ENCODE peak calls at places on chromosome 15, in five cellular contexts. Z is IMR-90, A is H9, N is mesenchymal stem cell, U is H1. D is an unnamed sample.

GRCh38 chr15:74962671-74963070 is 6.1 kb upstream of the RPP25 start:
- DNase-seq in Z (no peak), A (no peak), N (no peak), U (no peak), D (no peak)

GRCh38 chr15:85750319-85750806 is 44.4 kb downstream of the KLHL25 start:
- DNase-seq in Z (peak; percentile 8), A (peak; percentile 40), N (no peak), U (no peak), D (peak; percentile 32)

GRCh38 chr15:41557673-41558399 is 1.2 kb upstream of the TYRO3 start:
- DNase-seq in Z (peak; percentile 67), A (peak; percentile 89), N (peak; percentile 92), U (peak; percentile 86), D (peak; percentile 99)

GRCh38 chr15:71940004-71940588 is 129.7 kb downstream of the NR2E3 start:
- DNase-seq in Z (peak; percentile 9), A (no peak), N (no peak), U (no peak), D (no peak)

GRCh38 chr15:52427804-52428203 is 100.9 kb downstream of the MYO5A start:
- DNase-seq in Z (peak; percentile 86), A (no peak), N (peak; percentile 54), U (no peak), D (peak; percentile 26)

GRCh38 chr15:59388670-59389069 is 16.0 kb upstream of the MYO1E start:
- DNase-seq in Z (peak; percentile 70), A (no peak), N (peak; percentile 58), U (no peak), D (no peak)

GRCh38 chr15:86231864-86232801 is 152.5 kb downstream of the AGBL1 start:
- DNase-seq in Z (no peak), A (peak; percentile 72), N (peak; percentile 52), U (no peak), D (peak; percentile 75)

GRCh38 chr15:40291088-40291574 is 8.3 kb upstream of the ANKRD63 start:
- DNase-seq in Z (peak; percentile 49), A (peak; percentile 71), N (peak; percentile 71), U (no peak), D (peak; percentile 71)

GRCh38 chr15:35737521-35737920 is 191.6 kb upstream of the DPH6 start:
- DNase-seq in Z (peak; percentile 33), A (no peak), N (no peak), U (no peak), D (no peak)

GRCh38 chr15:71397377-71397776 is 282.1 kb downstream of the THSD4 start:
- DNase-seq in Z (peak; percentile 36), A (no peak), N (no peak), U (no peak), D (no peak)

GRCh38 chr15:71237456-71238188 is 122.4 kb downstream of the THSD4 start:
- DNase-seq in Z (peak; percentile 96), A (no peak), N (peak; percentile 93), U (no peak), D (peak; percentile 27)

GRCh38 chr15:90161946-90162345 is 39.2 kb upstream of the SEMA4B start:
- DNase-seq in Z (no peak), A (no peak), N (no peak), U (no peak), D (no peak)

GRCh38 chr15:98754283-98755022 is 106.1 kb downstream of the IGF1R start:
- DNase-seq in Z (peak; percentile 41), A (no peak), N (peak; percentile 57), U (no peak), D (peak; percentile 55)

GRCh38 chr15:31312220-31312619 is 14.4 kb upstream of the KLF13 start:
- DNase-seq in Z (no peak), A (peak; percentile 18), N (no peak), U (no peak), D (no peak)

GRCh38 chr15:25883860-25884259 is 20.7 kb upstream of the ATP10A start:
- DNase-seq in Z (peak; percentile 95), A (no peak), N (no peak), U (no peak), D (no peak)

GRCh38 chr15:83422541-83422940 is 24.6 kb upstream of the SH3GL3 start:
- DNase-seq in Z (no peak), A (no peak), N (no peak), U (no peak), D (no peak)

GRCh38 chr15:40409366-40409765 is 3.8 kb downstream of the IVD start:
- DNase-seq in Z (no peak), A (no peak), N (no peak), U (no peak), D (no peak)

GRCh38 chr15:40845511-40846284 is 1.9 kb downstream of the SPINT1 start:
- DNase-seq in Z (no peak), A (peak; percentile 63), N (no peak), U (no peak), D (peak; percentile 89)

GRCh38 chr15:82849556-82850241 is 40.3 kb downstream of the WHAMM start:
- DNase-seq in Z (peak; percentile 74), A (peak; percentile 95), N (peak; percentile 75), U (peak; percentile 81), D (peak; percentile 98)

GRCh38 chr15:57914350-57915055 is 151.0 kb downstream of the ALDH1A2 start:
- DNase-seq in Z (no peak), A (no peak), N (no peak), U (no peak), D (no peak)

GRCh38 chr15:71844916-71845315 is 34.6 kb downstream of the NR2E3 start:
- DNase-seq in Z (no peak), A (no peak), N (no peak), U (no peak), D (no peak)

GRCh38 chr15:63979227-63979793 is 67.0 kb downstream of the DAPK2 start:
- DNase-seq in Z (no peak), A (peak; percentile 12), N (no peak), U (no peak), D (no peak)

DNA sequence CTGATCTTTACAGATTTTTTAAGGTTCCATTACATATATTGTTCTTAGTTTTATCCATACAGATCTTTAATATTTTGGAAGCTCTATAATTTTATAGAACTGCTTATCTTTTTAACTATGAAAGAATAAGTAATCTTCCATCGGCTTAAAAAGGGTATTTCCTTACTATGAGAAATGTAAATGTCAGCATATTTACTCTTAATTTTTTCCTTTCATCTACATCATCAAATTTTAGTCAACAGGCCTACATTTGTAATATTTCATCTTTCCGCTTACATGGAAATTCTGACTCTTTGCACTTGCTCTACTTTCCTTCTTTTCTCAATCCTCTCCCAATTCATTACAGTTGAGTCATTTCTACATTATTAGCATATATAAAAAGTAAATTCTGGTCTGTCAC is 111.3 kb upstream of the GOLGA6L6 start:
- DNase-seq in Z (no peak), A (no peak), N (no peak), U (no peak), D (no peak)
- H2BK15ac ChIP-seq in Z (no peak overlapping the region), A (no peak overlapping the region), N (no peak overlapping the region), U (no peak overlapping the region), D (no peak overlapping the region)

DNA sequence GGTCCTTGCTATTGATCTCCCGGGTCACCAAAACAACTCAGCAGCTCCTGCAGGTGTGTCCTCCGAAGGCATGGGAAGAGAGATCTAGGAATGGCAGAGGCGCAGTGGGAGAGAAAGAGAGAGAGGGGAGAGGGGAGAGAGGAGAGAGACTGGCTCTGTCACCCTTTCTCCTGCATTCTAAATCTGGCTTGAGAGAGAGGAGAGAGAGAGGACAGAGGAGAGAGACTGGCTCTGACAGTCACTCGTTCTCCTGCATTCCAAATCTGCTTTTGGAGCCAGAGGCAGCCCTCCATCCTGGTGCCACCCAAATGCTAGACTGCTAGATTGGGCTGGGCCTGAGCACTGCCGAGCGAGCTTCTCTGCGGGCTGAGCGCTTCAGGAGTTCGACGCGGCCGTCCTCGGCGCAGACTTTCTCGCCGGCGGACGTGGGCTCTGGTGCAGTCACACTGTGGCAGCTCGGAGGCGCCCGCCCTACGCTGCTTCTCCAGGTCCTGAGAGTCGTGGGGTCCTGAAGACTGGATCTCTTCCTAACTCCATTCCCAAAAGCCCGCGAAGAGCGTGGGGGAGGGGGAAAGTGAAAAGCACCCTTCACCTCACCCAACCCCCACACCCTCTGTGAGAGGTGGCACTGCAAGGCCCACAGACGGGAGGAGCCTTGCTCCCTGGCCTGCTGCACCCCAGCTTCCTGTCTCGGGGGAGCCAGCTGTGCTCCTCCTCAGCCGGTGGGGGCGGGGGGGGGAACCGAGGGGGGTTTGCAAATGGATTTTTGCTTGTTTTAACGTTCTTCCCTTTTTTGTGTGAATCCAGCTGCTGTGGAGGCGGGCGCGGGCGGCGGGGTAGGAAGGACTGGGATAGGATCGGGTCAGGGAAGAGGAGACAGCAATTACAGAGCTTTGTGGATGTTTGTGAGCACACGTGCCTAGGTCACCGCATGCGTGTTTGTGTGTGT is 222.3 kb downstream of the MEIS2 start:
- DNase-seq in Z (no peak), A (no peak), N (peak; percentile 4), U (no peak), D (peak; percentile 70)
- H3K9ac ChIP-seq in Z (no peak overlapping the region), A (no peak overlapping the region), N (no peak overlapping the region), U (no peak overlapping the region), D (peak overlapping the region; percentile 39)

GRCh38 chr15:101610628-101611000 is 41.6 kb downstream of the TM2D3 start:
- DNase-seq in Z (no peak), A (no peak), N (no peak), U (no peak), D (no peak)

GRCh38 chr15:101608182-101608581 is 44.0 kb downstream of the TM2D3 start:
- DNase-seq in Z (no peak), A (no peak), N (no peak), U (no peak), D (peak; percentile 49)

GRCh38 chr15:101611007-101611406 is 41.2 kb downstream of the TM2D3 start:
- DNase-seq in Z (no peak), A (no peak), N (no peak), U (no peak), D (no peak)

GRCh38 chr15:101611580-101612299 is 40.4 kb downstream of the TM2D3 start:
- DNase-seq in Z (no peak), A (no peak), N (no peak), U (no peak), D (no peak)

DNA sequence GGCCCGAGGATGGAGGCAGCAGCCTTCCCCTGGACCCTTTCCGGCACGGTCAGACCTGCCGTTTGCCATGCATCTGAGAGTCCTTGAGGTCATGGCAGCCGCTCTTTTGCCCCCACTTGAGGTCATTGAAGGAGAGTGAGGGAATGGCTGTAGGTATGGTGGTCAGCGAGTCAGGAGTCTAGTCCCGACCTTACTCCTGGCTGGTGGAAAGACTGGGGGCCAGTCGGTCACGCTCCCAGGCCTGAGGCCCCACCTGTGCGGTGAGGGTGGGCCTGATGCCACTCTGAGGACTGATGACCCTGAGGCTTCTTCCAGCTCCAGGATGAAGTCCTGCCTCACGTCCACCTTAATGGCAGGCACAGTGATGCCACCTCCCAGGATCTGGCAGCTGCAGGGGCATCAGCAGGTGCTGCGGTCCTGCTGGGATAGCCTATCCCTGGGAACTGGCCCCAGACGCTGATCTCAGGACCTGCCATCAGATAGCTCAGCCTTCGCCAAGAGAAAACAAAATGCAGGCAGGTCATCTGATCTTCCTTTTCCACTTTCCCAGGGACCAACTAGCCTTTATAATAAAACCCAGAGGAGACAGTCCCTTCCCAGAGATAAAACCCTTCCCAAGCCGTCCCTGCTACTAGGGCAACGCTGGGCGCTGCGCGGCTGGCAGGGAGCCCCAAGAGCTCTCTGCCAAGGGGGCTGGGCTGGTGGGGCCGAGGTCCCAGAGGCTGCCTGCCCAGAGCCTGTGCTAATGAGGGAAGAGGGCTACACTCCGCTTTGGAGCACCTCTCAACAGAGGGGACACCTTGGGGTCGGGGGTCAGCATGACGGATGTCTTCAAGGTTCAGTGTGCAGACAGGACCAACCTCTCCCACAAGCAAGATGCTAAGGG is 42.2 kb downstream of the TM2D3 start:
- DNase-seq in Z (no peak), A (no peak), N (no peak), U (no peak), D (no peak)
- H2BK15ac ChIP-seq in Z (no peak overlapping the region), A (no peak overlapping the region), N (no peak overlapping the region), U (no peak overlapping the region), D (no peak overlapping the region)

DNA sequence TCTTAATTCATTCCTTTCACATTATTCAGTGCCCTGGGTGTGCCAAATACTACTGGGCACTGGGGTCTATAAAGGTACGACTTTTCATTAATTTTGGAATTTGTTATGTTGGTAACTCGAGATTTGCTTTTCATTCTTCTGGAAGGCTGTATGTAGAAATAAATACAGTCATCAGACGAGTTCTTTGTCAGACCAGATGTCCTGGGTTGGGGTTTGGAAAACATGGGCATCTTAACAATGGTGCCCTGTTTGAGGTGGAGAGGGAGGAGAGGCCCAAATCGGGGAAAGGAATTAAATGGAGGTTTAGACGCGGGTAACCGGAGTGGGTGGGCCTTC is 662 bp upstream of the GLCE start:
- DNase-seq in Z (no peak), A (no peak), N (no peak), U (no peak), D (no peak)
- H3K9ac ChIP-seq in Z (peak overlapping the region; percentile 48), A (peak overlapping the region; percentile 52), N (peak overlapping the region; percentile 90), U (no peak overlapping the region), D (peak overlapping the region; percentile 80)

D was measured in mesendoderm.